ENCODE peak calls at places on chromosomes 5 and 9, in ten cellular contexts. P is IMR-90, Y is uterus, M is tibial nerve, U is right lobe of liver, F is heart left ventricle, R is HCT116, X is Peyer's patch, G is K562, W is breast epithelium. Q is an unnamed sample.

GRCh38 chr9:74950456-74950855 is 2.3 kb downstream of the C9orf40 start:
- DNase-seq in P (no peak), Y (no peak), M (no peak), U (no peak), F (no peak), R (no peak), X (no peak), G (no peak), W (no peak), Q (peak)

GRCh38 chr9:19517202-19517942 is 108.6 kb downstream of the ACER2 start:
- DNase-seq in P (no peak), Y (no peak), M (no peak), U (no peak), F (no peak), R (no peak), X (no peak), G (peak), W (no peak), Q (peak)

GRCh38 chr9:89277454-89277853 is 33.5 kb upstream of the CKS2 start:
- DNase-seq in P (peak), Y (no peak), M (no peak), U (no peak), F (no peak), R (no peak), X (no peak), G (no peak), W (no peak), Q (peak)

GRCh38 chr5:53480474-53481353 is at the start of gene FST:
- DNase-seq in P (peak), Y (peak), M (no peak), U (peak), F (peak), R (no peak), X (no peak), G (peak), W (no peak), Q (peak)

GRCh38 chr5:75355236-75355635 is 18.2 kb downstream of the HMGCR start:
- DNase-seq in P (peak), Y (no peak), M (no peak), U (no peak), F (no peak), R (no peak), X (no peak), G (no peak), W (no peak), Q (no peak)

GRCh38 chr9:19104528-19105282 is 2.0 kb upstream of the HAUS6 start:
- DNase-seq in P (no peak), Y (peak), M (no peak), U (no peak), F (no peak), R (no peak), X (no peak), G (no peak), W (no peak), Q (no peak)

GRCh38 chr5:151259931-151260330 is 6.9 kb downstream of the GM2A start:
- DNase-seq in P (no peak), Y (no peak), M (no peak), U (no peak), F (no peak), R (no peak), X (no peak), G (no peak), W (no peak), Q (no peak)

GRCh38 chr9:129852575-129852974 is 17.3 kb downstream of the USP20 start:
- DNase-seq in P (no peak), Y (no peak), M (no peak), U (no peak), F (no peak), R (no peak), X (no peak), G (no peak), W (no peak), Q (no peak)

GRCh38 chr9:32387256-32387655 is 2.8 kb downstream of the ACO1 start:
- DNase-seq in P (no peak), Y (no peak), M (no peak), U (no peak), F (no peak), R (no peak), X (no peak), G (no peak), W (no peak), Q (no peak)

GRCh38 chr9:109085510-109085909 is 34.2 kb downstream of the TMEM245 start:
- DNase-seq in P (no peak), Y (no peak), M (no peak), U (no peak), F (no peak), R (no peak), X (no peak), G (no peak), W (no peak), Q (no peak)

GRCh38 chr9:23153058-23153457 is 673.0 kb downstream of the ELAVL2 start:
- DNase-seq in P (no peak), Y (no peak), M (no peak), U (no peak), F (no peak), R (no peak), X (no peak), G (no peak), W (no peak), Q (peak)

GRCh38 chr5:60668715-60669304 is 31.2 kb downstream of the DEPDC1B start:
- DNase-seq in P (peak), Y (no peak), M (no peak), U (no peak), F (no peak), R (peak), X (no peak), G (no peak), W (no peak), Q (peak)

GRCh38 chr5:169701910-169702451 is 64.9 kb downstream of the DOCK2 start:
- DNase-seq in P (peak), Y (no peak), M (no peak), U (no peak), F (no peak), R (no peak), X (no peak), G (no peak), W (no peak), Q (peak)

GRCh38 chr5:160852049-160852448 is at the start of gene ATP10B:
- DNase-seq in P (no peak), Y (no peak), M (no peak), U (no peak), F (no peak), R (no peak), X (no peak), G (no peak), W (no peak), Q (no peak)

GRCh38 chr5:118752992-118753391 is 235.4 kb downstream of the DTWD2 start:
- DNase-seq in P (no peak), Y (no peak), M (no peak), U (no peak), F (no peak), R (no peak), X (no peak), G (no peak), W (no peak), Q (no peak)

GRCh38 chr9:109414125-109414785 is 83.9 kb downstream of the PTPN3 start:
- DNase-seq in P (no peak), Y (no peak), M (no peak), U (no peak), F (no peak), R (no peak), X (no peak), G (no peak), W (no peak), Q (no peak)

GRCh38 chr5:141940695-141941271 is 17.1 kb downstream of the DELE1 start:
- DNase-seq in P (peak), Y (no peak), M (no peak), U (no peak), F (peak), R (no peak), X (no peak), G (peak), W (no peak), Q (no peak)

GRCh38 chr5:66814146-66814991 is 218.2 kb downstream of the MAST4 start:
- DNase-seq in P (peak), Y (peak), M (no peak), U (no peak), F (no peak), R (peak), X (no peak), G (peak), W (no peak), Q (peak)

GRCh38 chr9:114005371-114006154 is 72.5 kb downstream of the AMBP start:
- DNase-seq in P (no peak), Y (peak), M (no peak), U (no peak), F (no peak), R (no peak), X (peak), G (no peak), W (peak), Q (no peak)

GRCh38 chr9:113160571-113160970 is 9.8 kb downstream of the SLC31A2 start:
- DNase-seq in P (no peak), Y (no peak), M (no peak), U (no peak), F (no peak), R (no peak), X (no peak), G (no peak), W (no peak), Q (no peak)

GRCh38 chr5:136137497-136138220 is 5.0 kb downstream of the SMAD5 start:
- DNase-seq in P (no peak), Y (no peak), M (no peak), U (no peak), F (no peak), R (no peak), X (no peak), G (no peak), W (no peak), Q (no peak)

DNA sequence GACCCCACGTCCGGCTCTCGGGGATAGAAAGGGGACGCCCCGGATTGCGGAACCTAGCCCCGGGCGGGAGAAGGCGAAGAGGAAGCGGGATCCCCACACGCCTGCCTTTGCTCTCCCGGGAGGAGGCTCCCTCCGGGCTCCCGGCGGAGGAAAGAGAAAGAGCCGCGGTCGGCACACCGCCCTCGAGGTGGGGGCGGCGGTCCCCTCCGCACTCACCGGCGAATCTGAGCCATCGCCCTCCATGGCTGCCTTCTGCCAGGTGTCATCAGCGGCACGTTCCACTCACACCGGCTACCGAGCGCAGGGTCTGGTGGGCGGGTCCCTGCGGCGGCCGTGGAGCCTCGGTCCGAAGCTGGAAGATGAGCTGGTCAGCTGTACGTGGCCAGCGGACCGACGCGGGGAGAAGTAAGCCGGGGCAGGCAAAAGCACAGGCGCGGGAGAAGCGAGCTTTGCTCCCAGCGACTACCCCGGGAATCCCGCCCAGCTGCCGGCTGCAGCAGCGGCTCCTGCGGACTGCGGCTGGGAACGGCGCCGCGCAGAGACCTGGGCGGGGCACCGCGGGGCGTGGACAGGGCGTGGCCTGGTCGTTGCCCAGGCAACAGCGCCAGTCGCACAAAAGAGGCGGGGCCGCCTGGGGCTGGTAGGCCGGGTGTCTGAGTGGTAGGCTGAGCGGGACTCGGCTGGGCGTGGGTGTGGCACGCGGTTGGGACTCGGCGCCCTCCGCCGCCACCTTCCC is at the start of gene TRIM36:
- DNase-seq in P (peak), Y (peak), M (peak), U (peak), F (peak), R (peak), X (peak), G (peak), W (peak), Q (peak)
- TF ChIP-seq POLR2A in P (no peak), Y (peak), M (peak), U (peak), F (peak), R (peak), X (peak), G (no peak), W (no peak), Q (no peak)

GRCh38 chr5:149406203-149406978 is 27.3 kb upstream of the IL17B start:
- DNase-seq in P (peak), Y (peak), M (peak), U (no peak), F (peak), R (no peak), X (no peak), G (peak), W (peak), Q (no peak)

GRCh38 chr5:149408252-149409099 is 29.4 kb upstream of the IL17B start:
- DNase-seq in P (no peak), Y (no peak), M (no peak), U (no peak), F (no peak), R (no peak), X (no peak), G (no peak), W (no peak), Q (no peak)

GRCh38 chr5:149405550-149406202 is 26.6 kb upstream of the IL17B start:
- DNase-seq in P (no peak), Y (peak), M (no peak), U (no peak), F (no peak), R (no peak), X (no peak), G (no peak), W (peak), Q (no peak)

GRCh38 chr5:149407331-149408251 is 28.5 kb upstream of the IL17B start:
- DNase-seq in P (no peak), Y (no peak), M (no peak), U (no peak), F (no peak), R (no peak), X (no peak), G (no peak), W (peak), Q (no peak)

DNA sequence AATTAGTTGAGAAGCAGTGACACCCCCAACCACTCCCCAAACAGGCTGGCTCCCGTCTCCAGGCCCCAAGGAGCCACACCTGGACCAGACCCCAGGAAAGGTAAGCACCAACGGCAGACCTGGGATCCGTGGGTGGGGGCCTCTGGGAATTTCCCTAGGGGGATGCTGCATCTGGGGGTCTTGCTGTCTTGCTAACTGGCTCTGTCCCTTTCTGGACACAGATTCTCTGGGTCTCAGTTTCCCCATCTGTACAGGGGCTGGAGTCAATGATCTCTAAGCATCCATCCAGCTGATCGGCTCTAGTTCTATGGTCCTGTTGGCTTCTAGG is 27.9 kb upstream of the IL17B start:
- DNase-seq in P (no peak), Y (no peak), M (no peak), U (no peak), F (no peak), R (no peak), X (no peak), G (no peak), W (no peak), Q (no peak)
- TF ChIP-seq POLR2A in P (no peak), Y (peak), M (no peak), U (no peak), F (no peak), R (no peak), X (no peak), G (no peak), W (no peak), Q (no peak)

GRCh38 chr9:128683340-128684064 is 5.5 kb upstream of the SET start:
- DNase-seq in P (peak), Y (peak), M (no peak), U (peak), F (peak), R (no peak), X (peak), G (no peak), W (peak), Q (no peak)

GRCh38 chr9:128685022-128685332 is 4.0 kb upstream of the SET start:
- DNase-seq in P (no peak), Y (no peak), M (no peak), U (no peak), F (no peak), R (no peak), X (no peak), G (no peak), W (no peak), Q (no peak)

GRCh38 chr9:128685636-128686489 is 3.2 kb upstream of the SET start:
- DNase-seq in P (no peak), Y (no peak), M (no peak), U (peak), F (no peak), R (no peak), X (peak), G (no peak), W (no peak), Q (peak)

GRCh38 chr9:128687453-128687852 is 1.6 kb upstream of the SET start:
- DNase-seq in P (no peak), Y (no peak), M (no peak), U (no peak), F (no peak), R (no peak), X (no peak), G (no peak), W (no peak), Q (no peak)

GRCh38 chr9:128684065-128684324 is 5.0 kb upstream of the SET start:
- DNase-seq in P (no peak), Y (no peak), M (no peak), U (no peak), F (no peak), R (no peak), X (no peak), G (no peak), W (no peak), Q (no peak)
- TF ChIP-seq POLR2A in P (no peak), Y (no peak), M (no peak), U (no peak), F (no peak), R (no peak), X (no peak), G (no peak), W (no peak), Q (no peak)

GRCh38 chr9:128684325-128685021 is 4.5 kb upstream of the SET start:
- DNase-seq in P (peak), Y (peak), M (peak), U (peak), F (peak), R (peak), X (peak), G (peak), W (peak), Q (peak)
- TF ChIP-seq POLR2A in P (peak), Y (peak), M (peak), U (peak), F (no peak), R (peak), X (peak), G (no peak), W (peak), Q (no peak)

DNA sequence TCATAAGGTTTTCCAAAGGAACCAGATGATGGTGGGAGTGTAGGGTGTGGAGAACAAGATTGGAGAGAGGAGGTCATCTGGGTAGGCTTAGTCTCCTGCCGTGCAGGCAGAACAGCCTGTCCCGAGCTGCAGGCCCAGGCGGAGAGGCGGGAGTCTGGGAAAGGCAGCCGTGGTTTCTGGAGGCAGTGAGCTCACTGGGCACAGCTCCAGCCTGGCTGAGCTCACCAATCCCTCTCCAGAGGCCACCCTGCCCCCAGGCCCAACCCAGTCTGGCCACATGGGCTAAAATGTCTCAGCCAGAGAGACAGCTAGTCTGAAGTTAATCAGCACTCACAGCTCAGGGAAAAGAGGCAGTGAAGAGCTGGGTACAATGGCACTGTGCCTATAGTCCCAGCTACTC is 12.3 kb downstream of the P4HA2 start:
- DNase-seq in P (peak), Y (peak), M (peak), U (peak), F (peak), R (no peak), X (peak), G (no peak), W (peak), Q (no peak)
- TF ChIP-seq POLR2A in P (no peak), Y (peak), M (peak), U (no peak), F (no peak), R (no peak), X (no peak), G (no peak), W (no peak), Q (no peak)

GRCh38 chr9:111936391-111936790 is 39.8 kb downstream of the UGCG start:
- DNase-seq in P (no peak), Y (no peak), M (no peak), U (no peak), F (no peak), R (no peak), X (no peak), G (no peak), W (no peak), Q (no peak)
- TF ChIP-seq POLR2A in P (no peak), Y (no peak), M (no peak), U (no peak), F (no peak), R (no peak), X (no peak), G (no peak), W (no peak), Q (no peak)

GRCh38 chr5:103258957-103259704 is 568 bp downstream of the MACIR start:
- DNase-seq in P (peak), Y (peak), M (peak), U (peak), F (peak), R (no peak), X (peak), G (peak), W (peak), Q (peak)
- TF ChIP-seq POLR2A in P (no peak), Y (no peak), M (no peak), U (no peak), F (no peak), R (no peak), X (no peak), G (peak), W (no peak), Q (peak)

Q was measured in erythroblast.